ENCODE peak calls at places on chromosomes 5 and 9, in five cellular contexts. S is lung, M is endothelial cell of umbilical vein, F is BE2C, H is choroid plexus epithelial cell. K is an unnamed sample.

GRCh38 chr5:98309785-98310566 is 463.5 kb upstream of the RGMB start:
- DNase-seq in S (no peak), H (peak; percentile 88), F (no peak), M (peak; percentile 95), K (peak; percentile 99)

GRCh38 chr5:139820130-139820529 is 24.5 kb downstream of the PSD2 start:
- DNase-seq in M (no peak), H (no peak), S (no peak), F (no peak), K (no peak)

GRCh38 chr5:159519365-159519764 is 189.1 kb upstream of the IL12B start:
- DNase-seq in M (no peak), H (no peak), S (no peak), F (no peak), K (no peak)

GRCh38 chr9:129750010-129750409 is 2.8 kb downstream of the PTGES start:
- DNase-seq in F (no peak), S (no peak), M (no peak), H (peak; percentile 72), K (peak; percentile 84)

GRCh38 chr9:90961375-90961774 is 159.8 kb downstream of the SYK start:
- DNase-seq in M (no peak), H (peak; percentile 23), S (peak; percentile 42), F (peak; percentile 72), K (peak; percentile 52)

GRCh38 chr9:133696036-133696435 is 42.1 kb downstream of the SARDH start:
- DNase-seq in S (no peak), M (no peak), H (no peak), F (no peak), K (no peak)

GRCh38 chr9:12719431-12719830 is 26.2 kb downstream of the TYRP1 start:
- DNase-seq in S (no peak), F (no peak), H (peak; percentile 73), M (peak; percentile 39), K (peak; percentile 68)

GRCh38 chr5:146510528-146510927 is 5.5 kb downstream of the GPR151 start:
- DNase-seq in F (no peak), S (no peak), H (peak; percentile 76), M (no peak), K (peak; percentile 62)

GRCh38 chr9:16986441-16987387 is 116.2 kb upstream of the BNC2 start:
- DNase-seq in F (no peak), H (peak; percentile 72), M (no peak), S (no peak), K (peak; percentile 78)

GRCh38 chr5:37111426-37112382 is 137.5 kb downstream of the CPLANE1 start:
- DNase-seq in H (peak; percentile 48), S (no peak), M (no peak), F (no peak), K (no peak)

GRCh38 chr5:95940758-95941682 is 20.6 kb downstream of the ELL2 start:
- DNase-seq in M (no peak), H (peak; percentile 48), S (no peak), F (no peak), K (no peak)

GRCh38 chr5:52987711-52988329 is 1.3 kb upstream of the ITGA2 start:
- DNase-seq in S (peak; percentile 39), M (peak; percentile 83), H (peak; percentile 51), F (no peak), K (peak; percentile 64)

GRCh38 chr9:113957778-113958430 is 81.8 kb downstream of the ZNF618 start:
- DNase-seq in F (no peak), H (peak; percentile 81), M (peak; percentile 77), S (no peak), K (peak; percentile 92)
- H3K4me3 ChIP-seq in F (no peak overlapping the region), H (no peak overlapping the region), M (no peak overlapping the region), S (no peak overlapping the region), K (no peak overlapping the region)

DNA sequence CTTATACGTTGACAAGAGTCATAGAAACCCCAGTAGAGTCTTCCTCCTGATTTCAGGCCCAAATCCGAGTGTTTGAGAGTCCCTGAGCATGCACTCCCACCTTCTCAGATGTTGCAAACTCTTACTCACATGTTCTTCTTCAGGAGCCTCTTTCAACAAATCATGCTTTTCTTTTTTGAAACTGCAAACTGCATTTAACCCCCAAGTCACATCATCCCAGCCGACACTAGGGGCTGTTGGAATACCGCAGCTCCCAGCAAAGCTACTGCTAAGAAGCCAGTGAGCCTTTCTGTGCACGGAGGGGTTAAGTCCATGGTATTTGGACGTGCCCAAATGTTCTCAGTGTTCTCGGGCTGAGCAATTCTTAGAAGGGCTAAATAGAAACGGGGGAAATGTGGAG is 282.9 kb downstream of the NFIB start:
- DNase-seq in F (peak; percentile 38), M (peak; percentile 84), S (no peak), H (peak; percentile 95), K (peak; percentile 72)
- TF ChIP-seq CTCF in F (peak; percentile 57), M (peak; percentile 22), S (no peak), H (peak; percentile 64), K (peak; percentile 27)

DNA sequence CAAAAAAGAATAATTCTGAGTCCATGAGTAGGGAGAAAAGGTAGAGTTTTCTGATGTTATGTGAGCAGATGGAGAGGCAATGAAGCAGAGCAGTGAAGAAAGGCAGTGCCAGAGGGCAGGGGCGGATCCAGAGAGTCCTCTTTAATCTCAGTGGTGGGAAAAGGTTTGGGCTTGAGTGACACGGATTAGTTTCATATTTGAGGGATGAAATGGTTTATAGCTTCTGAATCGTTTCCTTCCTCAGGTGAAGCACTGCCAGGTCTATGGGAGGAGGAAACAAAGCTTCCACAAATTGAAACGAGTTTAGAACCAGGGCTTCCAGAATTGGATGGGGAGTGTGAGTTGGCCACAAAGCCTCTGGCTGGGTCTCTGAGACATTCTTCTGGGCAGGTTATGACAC is 517.0 kb upstream of the PAPPA start:
- DNase-seq in S (no peak), H (no peak), F (no peak), M (no peak), K (no peak)
- H3K4me3 ChIP-seq in S (no peak overlapping the region), H (no peak overlapping the region), F (no peak overlapping the region), M (no peak overlapping the region), K (no peak overlapping the region)

DNA sequence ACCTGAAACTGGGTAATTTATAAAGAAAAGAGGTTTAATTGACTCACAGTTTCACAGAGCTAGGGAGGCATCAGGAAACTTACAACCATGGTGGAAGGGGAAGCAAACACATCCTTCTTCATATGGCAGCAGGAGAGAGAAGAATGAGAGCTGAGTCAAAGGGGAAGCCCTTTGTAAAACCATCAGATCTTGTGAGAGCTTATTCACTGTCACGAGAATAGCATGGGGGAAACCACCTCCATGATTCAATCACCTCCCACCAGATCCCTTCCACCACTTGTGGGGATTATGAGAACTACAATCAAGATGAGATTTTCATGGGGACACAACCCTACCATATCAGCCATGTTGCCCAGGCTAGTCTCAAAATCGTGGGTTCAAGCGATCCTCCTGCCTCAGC is 143.4 kb downstream of the FGF18 start:
- DNase-seq in M (peak; percentile 14), F (no peak), S (no peak), H (peak; percentile 36), K (peak; percentile 53)
- TF ChIP-seq CTCF in M (no peak), F (no peak), S (no peak), H (no peak), K (no peak)

K was measured in fibroblast of mammary gland.